ENCODE peak calls at places on chromosomes 3 and 15, in four cellular contexts. One of them, this sample, is unnamed.
A peak's percentile ranks its signal among the peaks of the same experiment; 100 is the strongest.

GRCh38 chr15:26996250-26996649 is 25.3 kb downstream of the GABRG3 start:
- DNase-seq in upper lobe of left lung: no peak
- DNase-seq in cardiac muscle cell: no peak
- DNase-seq in GM12878: no peak
- DNase-seq in this sample: no peak

GRCh38 chr3:183202004-183202722 is 39.6 kb upstream of the LAMP3 start:
- DNase-seq in upper lobe of left lung: peak; percentile 37
- DNase-seq in cardiac muscle cell: no peak
- DNase-seq in GM12878: no peak
- DNase-seq in this sample: no peak

GRCh38 chr3:191388823-191389222 is 58.5 kb upstream of the UTS2B start:
- DNase-seq in upper lobe of left lung: no peak
- DNase-seq in cardiac muscle cell: no peak
- DNase-seq in GM12878: no peak
- DNase-seq in this sample: no peak

GRCh38 chr3:152283492-152284381 is 15.0 kb downstream of the MBNL1 start:
- DNase-seq in upper lobe of left lung: no peak
- DNase-seq in cardiac muscle cell: no peak
- DNase-seq in GM12878: no peak
- DNase-seq in this sample: no peak

GRCh38 chr15:70748281-70748747 is 15.0 kb downstream of the UACA start:
- DNase-seq in upper lobe of left lung: peak; percentile 54
- DNase-seq in cardiac muscle cell: no peak
- DNase-seq in GM12878: no peak
- DNase-seq in this sample: no peak

GRCh38 chr3:127173516-127174166 is 19.3 kb upstream of the PRR23E start:
- DNase-seq in upper lobe of left lung: no peak
- DNase-seq in cardiac muscle cell: no peak
- DNase-seq in GM12878: no peak
- DNase-seq in this sample: no peak

GRCh38 chr15:30991301-30992072 is at the start of gene MTMR10:
- DNase-seq in upper lobe of left lung: peak; percentile 76
- DNase-seq in cardiac muscle cell: peak; percentile 88
- DNase-seq in GM12878: no peak
- DNase-seq in this sample: peak; percentile 63

GRCh38 chr3:169354774-169355501 is 308.6 kb downstream of the MECOM start:
- DNase-seq in upper lobe of left lung: no peak
- DNase-seq in cardiac muscle cell: no peak
- DNase-seq in GM12878: no peak
- DNase-seq in this sample: no peak

GRCh38 chr3:52222319-52223221 is 2.9 kb downstream of the TLR9 start:
- DNase-seq in upper lobe of left lung: no peak
- DNase-seq in cardiac muscle cell: no peak
- DNase-seq in GM12878: no peak
- DNase-seq in this sample: no peak

GRCh38 chr15:64092864-64093626 is 593 bp downstream of the CIAO2A start:
- DNase-seq in upper lobe of left lung: peak; percentile 72
- DNase-seq in cardiac muscle cell: peak; percentile 51
- DNase-seq in GM12878: no peak
- DNase-seq in this sample: peak; percentile 15

GRCh38 chr3:9875448-9875847 is 4.6 kb downstream of the CIDEC start:
- DNase-seq in upper lobe of left lung: no peak
- DNase-seq in cardiac muscle cell: no peak
- DNase-seq in GM12878: no peak
- DNase-seq in this sample: no peak

GRCh38 chr3:128052831-128053419 is 688 bp downstream of the SEC61A1 start:
- DNase-seq in upper lobe of left lung: no peak
- DNase-seq in cardiac muscle cell: peak; percentile 19
- DNase-seq in GM12878: no peak
- DNase-seq in this sample: no peak

GRCh38 chr3:123611077-123611476 is 26.2 kb upstream of the HACD2 start:
- DNase-seq in upper lobe of left lung: no peak
- DNase-seq in cardiac muscle cell: no peak
- DNase-seq in GM12878: no peak
- DNase-seq in this sample: no peak

GRCh38 chr3:127608362-127608718 is 10.1 kb downstream of the MCM2 start:
- DNase-seq in upper lobe of left lung: no peak
- DNase-seq in cardiac muscle cell: no peak
- DNase-seq in GM12878: no peak
- DNase-seq in this sample: no peak

GRCh38 chr3:152317956-152318355 is 49.2 kb downstream of the MBNL1 start:
- DNase-seq in upper lobe of left lung: no peak
- DNase-seq in cardiac muscle cell: no peak
- DNase-seq in GM12878: no peak
- DNase-seq in this sample: no peak

GRCh38 chr3:50194903-50195500 is 3.6 kb downstream of the GNAT1 start:
- DNase-seq in upper lobe of left lung: no peak
- DNase-seq in cardiac muscle cell: no peak
- DNase-seq in GM12878: no peak
- DNase-seq in this sample: peak; percentile 48

GRCh38 chr15:98420837-98421236 is 227.5 kb upstream of the IGF1R start:
- DNase-seq in upper lobe of left lung: no peak
- DNase-seq in cardiac muscle cell: no peak
- DNase-seq in GM12878: no peak
- DNase-seq in this sample: no peak

GRCh38 chr15:44537728-44538240 is 837 bp downstream of the EIF3J start:
- DNase-seq in upper lobe of left lung: no peak
- DNase-seq in cardiac muscle cell: no peak
- DNase-seq in GM12878: no peak
- DNase-seq in this sample: no peak

GRCh38 chr3:133277813-133278212 is 122.0 kb upstream of the BFSP2 start:
- DNase-seq in upper lobe of left lung: no peak
- DNase-seq in cardiac muscle cell: no peak
- DNase-seq in GM12878: no peak
- DNase-seq in this sample: no peak

GRCh38 chr3:126926684-126927404 is 56.1 kb upstream of the PLXNA1 start:
- DNase-seq in upper lobe of left lung: no peak
- DNase-seq in cardiac muscle cell: no peak
- DNase-seq in GM12878: no peak
- DNase-seq in this sample: no peak

GRCh38 chr3:60696559-60697125 is 554.6 kb downstream of the FHIT start:
- DNase-seq in upper lobe of left lung: no peak
- DNase-seq in cardiac muscle cell: no peak
- DNase-seq in GM12878: no peak
- DNase-seq in this sample: no peak

GRCh38 chr3:116939091-116939490 is 229.5 kb downstream of the TUSC7 start:
- DNase-seq in upper lobe of left lung: no peak
- DNase-seq in cardiac muscle cell: no peak
- DNase-seq in GM12878: no peak
- DNase-seq in this sample: no peak

GRCh38 chr3:135576786-135577185 is 388.7 kb upstream of the PPP2R3A start:
- DNase-seq in upper lobe of left lung: no peak
- DNase-seq in cardiac muscle cell: no peak
- DNase-seq in GM12878: no peak
- DNase-seq in this sample: no peak

GRCh38 chr3:97297032-97297431 is 467.5 kb upstream of the ARL6 start:
- DNase-seq in upper lobe of left lung: no peak
- DNase-seq in cardiac muscle cell: no peak
- DNase-seq in GM12878: no peak
- DNase-seq in this sample: no peak

GRCh38 chr3:24042174-24042878 is 97.2 kb downstream of the NR1D2 start:
- DNase-seq in upper lobe of left lung: no peak
- DNase-seq in cardiac muscle cell: no peak
- DNase-seq in GM12878: no peak
- DNase-seq in this sample: no peak

DNA sequence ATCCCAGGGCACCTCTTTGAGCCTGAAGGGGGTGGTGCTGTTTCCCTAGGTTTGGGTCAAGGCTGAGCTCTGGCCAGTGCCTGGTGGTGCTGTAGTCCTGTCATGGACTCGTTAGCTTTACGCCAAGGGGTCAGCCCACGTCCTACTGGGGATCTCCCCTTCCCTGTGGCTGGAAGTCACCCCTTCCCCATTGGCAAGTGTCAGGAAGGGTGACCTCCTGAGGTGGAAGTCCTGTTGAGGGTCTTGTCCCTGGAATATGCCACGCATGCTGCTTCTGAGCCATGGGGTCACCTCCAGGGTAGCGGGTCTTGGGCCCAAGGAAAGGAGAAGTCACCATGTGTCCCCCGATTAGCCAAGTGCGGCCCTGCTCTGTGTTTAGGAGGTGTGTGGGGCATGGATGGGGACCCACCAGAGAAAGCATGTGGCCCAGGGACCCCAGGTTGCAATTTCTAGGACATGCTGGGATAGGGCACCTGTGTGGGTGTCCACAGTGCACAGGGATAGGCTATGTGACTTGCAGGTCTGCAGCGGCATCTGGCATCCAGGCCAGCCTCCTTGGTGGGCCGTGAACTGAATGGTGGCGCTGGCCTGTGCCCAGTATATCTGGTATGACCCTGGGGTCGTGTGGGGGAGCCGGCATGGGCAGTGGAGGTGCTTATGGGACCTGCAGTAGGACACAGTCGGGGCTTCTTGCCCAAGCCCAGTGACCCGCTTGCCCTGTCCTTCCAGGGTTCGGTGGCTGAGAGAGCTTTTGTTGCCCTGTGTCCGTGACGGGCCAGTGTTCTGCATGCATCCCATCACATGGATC is 226.7 kb downstream of the SNRPN start:
- DNase-seq in upper lobe of left lung: peak; percentile 19
- DNase-seq in cardiac muscle cell: no peak
- DNase-seq in GM12878: no peak
- DNase-seq in this sample: peak; percentile 5
- H3K9me3 ChIP-seq in upper lobe of left lung: no peaks in the 10 kb centered on the region
- H3K9me3 ChIP-seq in cardiac muscle cell: no peaks in the 10 kb centered on the region
- H3K9me3 ChIP-seq in GM12878: no peaks in the 10 kb centered on the region
- H3K9me3 ChIP-seq in this sample: no peaks in the 10 kb centered on the region

GRCh38 chr15:81923561-81924350 is 122.1 kb downstream of the MEX3B start:
- DNase-seq in upper lobe of left lung: no peak
- DNase-seq in cardiac muscle cell: peak; percentile 23
- DNase-seq in GM12878: no peak
- DNase-seq in this sample: no peak

GRCh38 chr15:81921163-81921562 is 124.7 kb downstream of the MEX3B start:
- DNase-seq in upper lobe of left lung: no peak
- DNase-seq in cardiac muscle cell: no peak
- DNase-seq in GM12878: no peak
- DNase-seq in this sample: no peak

GRCh38 chr15:81924667-81925183 is 121.1 kb downstream of the MEX3B start:
- DNase-seq in upper lobe of left lung: no peak
- DNase-seq in cardiac muscle cell: no peak
- DNase-seq in GM12878: no peak
- DNase-seq in this sample: no peak

GRCh38 chr15:81922143-81922542 is 123.7 kb downstream of the MEX3B start:
- DNase-seq in upper lobe of left lung: no peak
- DNase-seq in cardiac muscle cell: no peak
- DNase-seq in GM12878: no peak
- DNase-seq in this sample: no peak
- H3K9me3 ChIP-seq in upper lobe of left lung: peaks cover 6% of the 10 kb centered on the region
- H3K9me3 ChIP-seq in cardiac muscle cell: no peaks in the 10 kb centered on the region
- H3K9me3 ChIP-seq in GM12878: peaks cover 3% of the 10 kb centered on the region
- H3K9me3 ChIP-seq in this sample: peaks cover 5% of the 10 kb centered on the region

DNA sequence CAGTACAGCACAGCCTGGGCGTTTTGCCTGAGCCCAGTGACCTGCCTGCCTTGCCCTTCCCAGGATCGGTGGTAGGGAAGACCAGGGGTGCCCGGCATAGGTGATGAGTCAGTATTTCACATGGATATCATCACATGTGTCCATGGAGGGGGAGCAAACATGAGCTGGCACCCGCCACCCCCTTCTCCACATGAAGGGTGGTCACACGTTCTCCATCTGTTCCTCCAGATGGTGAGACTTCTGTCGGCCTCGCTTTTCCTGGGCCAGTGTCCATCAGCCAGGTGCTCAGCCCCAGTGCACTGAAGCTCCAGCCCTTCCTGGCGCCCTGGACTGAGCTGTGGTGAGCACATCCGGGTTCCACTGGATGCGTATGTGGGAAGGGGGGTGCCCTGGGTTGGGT is 208.4 kb downstream of the UBE3A start:
- DNase-seq in upper lobe of left lung: no peak
- DNase-seq in cardiac muscle cell: no peak
- DNase-seq in GM12878: no peak
- DNase-seq in this sample: no peak
- H3K9me3 ChIP-seq in upper lobe of left lung: no peaks in the 10 kb centered on the region
- H3K9me3 ChIP-seq in cardiac muscle cell: no peaks in the 10 kb centered on the region
- H3K9me3 ChIP-seq in GM12878: no peaks in the 10 kb centered on the region
- H3K9me3 ChIP-seq in this sample: peaks cover 3% of the 10 kb centered on the region

GRCh38 chr15:23801881-23802280 is 114.8 kb upstream of the NDN start:
- DNase-seq in upper lobe of left lung: peak; percentile 38
- DNase-seq in cardiac muscle cell: no peak
- DNase-seq in GM12878: no peak
- DNase-seq in this sample: no peak

DNA sequence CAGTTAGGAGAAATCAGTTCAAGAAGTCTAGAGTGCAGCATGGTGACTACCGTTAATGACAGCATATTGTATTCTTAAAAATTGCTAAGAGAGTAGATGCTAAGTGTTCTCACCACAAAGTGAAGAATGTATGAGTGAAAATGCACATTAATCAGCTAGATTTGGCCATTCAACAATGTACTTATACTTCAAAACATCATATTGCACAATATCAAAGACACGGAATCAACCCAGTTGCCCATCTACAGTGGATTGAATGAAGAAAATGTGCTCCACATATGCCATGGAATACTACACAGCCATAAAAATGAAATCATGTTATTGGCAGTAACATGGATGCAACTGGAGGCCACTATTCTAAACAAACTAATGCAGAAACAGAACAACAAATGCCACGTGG is 119.9 kb upstream of the NDN start:
- DNase-seq in upper lobe of left lung: no peak
- DNase-seq in cardiac muscle cell: no peak
- DNase-seq in GM12878: no peak
- DNase-seq in this sample: no peak
- H3K9me3 ChIP-seq in upper lobe of left lung: no peaks in the 10 kb centered on the region
- H3K9me3 ChIP-seq in cardiac muscle cell: no peaks in the 10 kb centered on the region
- H3K9me3 ChIP-seq in GM12878: no peaks in the 10 kb centered on the region
- H3K9me3 ChIP-seq in this sample: no peaks in the 10 kb centered on the region

GRCh38 chr3:175914785-175915184 is 1055.7 kb downstream of the NAALADL2 start:
- DNase-seq in upper lobe of left lung: no peak
- DNase-seq in cardiac muscle cell: no peak
- DNase-seq in GM12878: no peak
- DNase-seq in this sample: no peak
- H3K9me3 ChIP-seq in upper lobe of left lung: peaks cover 4% of the 10 kb centered on the region
- H3K9me3 ChIP-seq in cardiac muscle cell: no peaks in the 10 kb centered on the region
- H3K9me3 ChIP-seq in GM12878: no peaks in the 10 kb centered on the region
- H3K9me3 ChIP-seq in this sample: no peaks in the 10 kb centered on the region

DNA sequence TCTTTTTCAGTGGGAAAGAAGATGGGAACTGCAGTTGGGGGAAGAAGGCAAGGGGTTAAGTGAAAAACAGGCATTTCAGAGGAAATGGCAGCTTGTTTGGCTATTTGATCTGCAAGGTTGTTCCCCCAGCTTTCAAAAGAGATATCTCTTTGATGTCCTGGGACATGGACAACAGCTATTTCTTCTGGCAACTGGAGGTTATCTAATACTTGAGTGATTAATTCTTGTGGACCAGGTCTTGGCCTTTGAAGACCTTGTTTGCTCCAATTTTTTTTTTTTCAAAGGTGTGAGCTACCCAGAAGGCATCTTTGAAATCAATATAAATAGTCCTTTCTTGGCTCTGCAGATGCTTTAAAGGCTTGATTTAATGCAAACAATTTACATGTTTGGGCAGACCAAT is 51.5 kb downstream of the KATNBL1 start:
- DNase-seq in upper lobe of left lung: no peak
- DNase-seq in cardiac muscle cell: no peak
- DNase-seq in GM12878: no peak
- DNase-seq in this sample: no peak
- H3K9me3 ChIP-seq in upper lobe of left lung: peaks cover 30% of the 10 kb centered on the region
- H3K9me3 ChIP-seq in cardiac muscle cell: no peaks in the 10 kb centered on the region
- H3K9me3 ChIP-seq in GM12878: peaks cover 36% of the 10 kb centered on the region
- H3K9me3 ChIP-seq in this sample: peaks cover 10% of the 10 kb centered on the region